ENCODE peak calls at places on chromosomes 1 and 21, in five cellular contexts. D is midbrain, J is amygdala, U is GM04503, E is endodermal cell. S is an unnamed sample.

GRCh38 chr1:70072239-70072751 is 133.1 kb downstream of the LRRC40 start:
- DNase-seq in D (no peak), J (no peak), U (no peak), E (no peak), S (no peak)

GRCh38 chr21:41852929-41853320 is 26.2 kb downstream of the PRDM15 start:
- DNase-seq in D (no peak), J (no peak), U (no peak), E (no peak), S (no peak)

GRCh38 chr1:44407430-44408180 is 2.5 kb downstream of the RNF220 start:
- DNase-seq in D (no peak), J (no peak), U (no peak), E (peak), S (peak)

GRCh38 chr21:41250519-41250918 is 66.1 kb upstream of the FAM3B start:
- DNase-seq in D (no peak), J (no peak), U (no peak), E (no peak), S (no peak)

GRCh38 chr1:21239181-21239580 is 51.1 kb downstream of the ECE1 start:
- DNase-seq in D (no peak), J (no peak), U (no peak), E (no peak), S (no peak)

GRCh38 chr1:97245682-97246081 is 524.1 kb downstream of the PTBP2 start:
- DNase-seq in D (no peak), J (no peak), U (no peak), E (no peak), S (no peak)

GRCh38 chr1:203291201-203292096 is 13.9 kb upstream of the BTG2 start:
- DNase-seq in D (peak), J (no peak), U (no peak), E (peak), S (no peak)

GRCh38 chr1:35959304-35959703 is 28.4 kb downstream of the AGO3 start:
- DNase-seq in D (no peak), J (no peak), U (no peak), E (no peak), S (no peak)

GRCh38 chr1:41964400-41964799 is 45.7 kb upstream of the HIVEP3 start:
- DNase-seq in D (no peak), J (no peak), U (no peak), E (no peak), S (no peak)

GRCh38 chr1:64886877-64887276 is 79.5 kb downstream of the JAK1 start:
- DNase-seq in D (no peak), J (no peak), U (no peak), E (peak), S (peak)

GRCh38 chr1:157154940-157155514 is 16.8 kb upstream of the ETV3 start:
- DNase-seq in D (no peak), J (no peak), U (no peak), E (peak), S (no peak)

GRCh38 chr1:87318806-87319205 is 9.9 kb upstream of the LMO4 start:
- DNase-seq in D (no peak), J (no peak), U (no peak), E (no peak), S (no peak)

GRCh38 chr1:152052606-152053005 is 15.8 kb upstream of the S100A11 start:
- DNase-seq in D (peak), J (peak), U (no peak), E (peak), S (peak)

GRCh38 chr1:27436204-27437159 is 44.1 kb downstream of the GPR3 start:
- DNase-seq in D (no peak), J (no peak), U (peak), E (no peak), S (no peak)

S was measured in neural crest cell.